ENCODE peak calls at places on chromosomes 5 and 9, in eight cellular contexts. H, P, Q, I, C, K, R and D are unnamed samples.

GRCh38 chr5:175695161-175696126 is 37.6 kb downstream of the HRH2 start:
- DNase-seq in H (no peak), P (peak; percentile 73), Q (no peak), I (no peak), C (no peak), K (no peak), R (no peak), D (no peak)

GRCh38 chr5:55071413-55071812 is 31.0 kb upstream of the GZMA start:
- DNase-seq in H (no peak), P (no peak), Q (no peak), I (no peak), C (no peak), K (no peak), R (no peak), D (no peak)

GRCh38 chr5:112366987-112367386 is 52.1 kb downstream of the EPB41L4A start:
- DNase-seq in H (no peak), P (no peak), Q (no peak), I (no peak), C (no peak), K (no peak), R (no peak), D (no peak)

GRCh38 chr9:36222449-36222848 is 31.7 kb downstream of the CLTA start:
- DNase-seq in H (no peak), P (no peak), Q (no peak), I (no peak), C (no peak), K (no peak), R (no peak), D (no peak)

GRCh38 chr5:76472338-76473336 is 69.6 kb downstream of the IQGAP2 start:
- DNase-seq in H (no peak), P (no peak), Q (no peak), I (no peak), C (no peak), K (no peak), R (no peak), D (no peak)

GRCh38 chr9:110640736-110641135 is 27.9 kb upstream of the MUSK start:
- DNase-seq in H (no peak), P (no peak), Q (no peak), I (no peak), C (no peak), K (no peak), R (no peak), D (no peak)

GRCh38 chr9:95876595-95876994 is 1.1 kb downstream of the ERCC6L2 start:
- DNase-seq in H (no peak), P (no peak), Q (no peak), I (no peak), C (peak; percentile 11), K (no peak), R (no peak), D (no peak)

GRCh38 chr5:125526940-125527339 is 780.5 kb upstream of the ZNF608 start:
- DNase-seq in H (no peak), P (no peak), Q (no peak), I (no peak), C (no peak), K (no peak), R (no peak), D (no peak)

GRCh38 chr5:92559331-92559730 is 1021.7 kb downstream of the NR2F1-AS1 start:
- DNase-seq in H (no peak), P (no peak), Q (no peak), I (no peak), C (no peak), K (no peak), R (no peak), D (no peak)

GRCh38 chr5:116571568-116572321 is 2.9 kb downstream of the SEMA6A start:
- DNase-seq in H (no peak), P (no peak), Q (no peak), I (no peak), C (no peak), K (peak; percentile 9), R (no peak), D (no peak)

GRCh38 chr5:160363661-160364060 is 6.8 kb downstream of the C1QTNF2 start:
- DNase-seq in H (no peak), P (no peak), Q (no peak), I (no peak), C (no peak), K (no peak), R (no peak), D (no peak)

GRCh38 chr9:137241490-137242328 is 622 bp downstream of the TUBB4B start:
- DNase-seq in H (no peak), P (peak; percentile 94), Q (no peak), I (no peak), C (peak; percentile 53), K (no peak), R (peak; percentile 69), D (no peak)

GRCh38 chr9:98215821-98216220 is 23.4 kb upstream of the CORO2A start:
- DNase-seq in H (no peak), P (peak; percentile 53), Q (no peak), I (peak; percentile 54), C (no peak), K (peak; percentile 53), R (no peak), D (no peak)

GRCh38 chr9:75148551-75148950 is 60.2 kb downstream of the OSTF1 start:
- DNase-seq in H (no peak), P (no peak), Q (no peak), I (no peak), C (peak; percentile 81), K (no peak), R (no peak), D (no peak)

GRCh38 chr9:22040760-22041159 is 31.7 kb upstream of the CDKN2B start:
- DNase-seq in H (no peak), P (no peak), Q (no peak), I (no peak), C (no peak), K (no peak), R (no peak), D (no peak)

GRCh38 chr9:91162784-91163440 is 198.8 kb downstream of the AUH start:
- DNase-seq in H (no peak), P (peak; percentile 93), Q (no peak), I (no peak), C (peak; percentile 92), K (peak; percentile 20), R (no peak), D (no peak)

DNA sequence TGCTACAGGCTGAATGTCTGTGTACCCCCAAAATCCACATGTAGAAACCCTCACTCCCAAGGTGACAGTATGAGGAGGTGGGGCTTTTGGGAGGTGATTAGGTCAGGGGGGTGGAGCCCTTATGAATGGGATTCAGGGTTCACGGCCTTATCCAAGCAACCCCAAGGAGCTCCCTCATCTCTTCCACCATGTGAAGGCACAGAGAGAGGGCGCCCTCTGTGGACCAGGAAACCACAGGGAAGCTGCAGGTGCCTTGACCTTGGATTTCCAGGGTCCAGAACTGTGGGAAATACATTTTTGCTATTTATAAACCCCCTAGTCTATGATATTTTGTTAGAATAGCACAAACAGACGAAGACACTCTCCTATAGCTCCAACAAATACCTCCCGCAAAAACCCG is 53.6 kb upstream of the IRX2 start:
- DNase-seq in H (no peak), P (no peak), Q (no peak), I (no peak), C (no peak), K (no peak), R (peak; percentile 69), D (no peak)
- TF ChIP-seq CTCF in H (no peak), P (no peak), Q (peak; percentile 48), I (peak; percentile 16), C (no peak), K (peak; percentile 15), R (peak; percentile 15), D (no peak)

GRCh38 chr9:20591223-20591622 is 31.1 kb downstream of the MLLT3 start:
- DNase-seq in H (no peak), P (no peak), Q (no peak), I (no peak), C (no peak), K (no peak), R (no peak), D (no peak)
- TF ChIP-seq CTCF in H (no peak), P (no peak), Q (no peak), I (no peak), C (no peak), K (no peak), R (no peak), D (no peak)

GRCh38 chr5:157121709-157122108 is 12.9 kb upstream of the HAVCR2 start:
- DNase-seq in H (no peak), P (no peak), Q (no peak), I (no peak), C (no peak), K (no peak), R (no peak), D (no peak)
- TF ChIP-seq CTCF in H (no peak), P (no peak), Q (no peak), I (no peak), C (no peak), K (no peak), R (no peak), D (no peak)

GRCh38 chr5:912356-913091 is 19.8 kb downstream of the TRIP13 start:
- DNase-seq in H (no peak), P (no peak), Q (no peak), I (no peak), C (no peak), K (no peak), R (no peak), D (no peak)
- TF ChIP-seq CTCF in H (no peak), P (no peak), Q (no peak), I (peak; percentile 26), C (peak; percentile 11), K (no peak), R (no peak), D (peak; percentile 7)

GRCh38 chr9:78783743-78784142 is 486.8 kb downstream of the PSAT1 start:
- DNase-seq in H (no peak), P (no peak), Q (no peak), I (no peak), C (no peak), K (no peak), R (no peak), D (no peak)
- TF ChIP-seq CTCF in H (peak; percentile 63), P (no peak), Q (peak; percentile 43), I (peak; percentile 46), C (peak; percentile 19), K (peak; percentile 31), R (no peak), D (no peak)

GRCh38 chr5:66436721-66437120 is 159.5 kb upstream of the MAST4 start:
- DNase-seq in H (no peak), P (no peak), Q (no peak), I (no peak), C (no peak), K (no peak), R (no peak), D (no peak)
- TF ChIP-seq CTCF in H (no peak), P (no peak), Q (peak; percentile 40), I (peak; percentile 41), C (peak; percentile 43), K (no peak), R (no peak), D (no peak)